ENCODE peak calls at places on chromosomes 2 and 18, in six cellular contexts. C is activated T-cell treated with anti-CD3 and anti-CD28 coated beads, Interleukin-2, amount 50 U/mL, for 24 hours; F is BE2C; X is HCT116; T is AG08396; V is BJ. I is an unnamed sample.

GRCh38 chr2:208280933-208281332 is 14.9 kb downstream of the PIKFYVE start:
- DNase-seq in C (no peak), F (no peak), X (no peak), T (peak; percentile 10), V (peak; percentile 40), I (no peak)

GRCh38 chr2:27123302-27124150 is at the start of gene ABHD1:
- DNase-seq in C (peak; percentile 81), F (peak; percentile 77), X (no peak), T (peak; percentile 66), V (no peak), I (no peak)

GRCh38 chr2:200966770-200967169 is 3.3 kb upstream of the ORC2 start:
- DNase-seq in C (no peak), F (peak; percentile 14), X (peak; percentile 46), T (no peak), V (no peak), I (no peak)

GRCh38 chr2:9693138-9693520 is 62.3 kb upstream of the YWHAQ start:
- DNase-seq in C (no peak), F (no peak), X (no peak), T (peak; percentile 81), V (no peak), I (no peak)

GRCh38 chr2:188675391-188676011 is 298.7 kb upstream of the COL3A1 start:
- DNase-seq in C (no peak), F (no peak), X (no peak), T (no peak), V (no peak), I (no peak)

GRCh38 chr2:190533175-190533967 is 1.2 kb downstream of the NEMP2 start:
- DNase-seq in C (peak; percentile 69), F (no peak), X (no peak), T (no peak), V (no peak), I (no peak)

GRCh38 chr2:150468350-150468960 is 19.0 kb downstream of the RND3 start:
- DNase-seq in C (no peak), F (no peak), X (no peak), T (no peak), V (no peak), I (no peak)

GRCh38 chr2:112000399-112001135 is 54.5 kb upstream of the TMEM87B start:
- DNase-seq in C (no peak), F (no peak), X (no peak), T (no peak), V (no peak), I (no peak)

GRCh38 chr18:59783138-59783537 is 85.9 kb upstream of the CCBE1 start:
- DNase-seq in C (no peak), F (peak; percentile 42), X (peak; percentile 85), T (peak; percentile 61), V (no peak), I (peak; percentile 25)

GRCh38 chr2:213227458-213227857 is 56.8 kb upstream of the SPAG16 start:
- DNase-seq in C (no peak), F (no peak), X (no peak), T (no peak), V (no peak), I (no peak)

GRCh38 chr2:189506514-189506976 is 65.3 kb downstream of the WDR75 start:
- DNase-seq in C (no peak), F (no peak), X (peak; percentile 50), T (no peak), V (no peak), I (peak; percentile 7)

GRCh38 chr2:46364797-46365457 is 67.7 kb downstream of the EPAS1 start:
- DNase-seq in C (no peak), F (peak; percentile 57), X (peak; percentile 16), T (peak; percentile 59), V (peak; percentile 9), I (peak; percentile 28)

GRCh38 chr18:35158728-35159443 is 81.9 kb upstream of the ZNF397 start:
- DNase-seq in C (no peak), F (no peak), X (no peak), T (no peak), V (no peak), I (peak; percentile 89)

GRCh38 chr2:120938132-120938771 is 202.6 kb downstream of the GLI2 start:
- DNase-seq in C (no peak), F (peak; percentile 86), X (no peak), T (no peak), V (no peak), I (no peak)

GRCh38 chr18:26549103-26549485 is 741 bp upstream of the KCTD1 start:
- DNase-seq in C (peak; percentile 47), F (peak; percentile 29), X (no peak), T (peak; percentile 34), V (no peak), I (no peak)

GRCh38 chr2:234974501-234975385 is 22.9 kb downstream of the SH3BP4 start:
- DNase-seq in C (no peak), F (no peak), X (no peak), T (peak; percentile 54), V (no peak), I (no peak)